ENCODE peak calls at places on chromosome 16, in ten cellular contexts. R is brain microvascular endothelial cell, T is progenitor cell of endocrine pancreas, L is C1 segment of cervical spinal cord, W is EL, F is tibial nerve, K is Ammon's horn, G is cerebellum, Z is HFFc6, J is esophagus muscularis mucosa. Q is an unnamed sample.

GRCh38 chr16:9934723-9935508 is 247.3 kb downstream of the GRIN2A start:
- DNase-seq in R (no peak), Z (no peak), K (no peak), T (no peak), J (no peak), W (no peak), F (no peak), G (no peak), L (no peak), Q (peak)

GRCh38 chr16:71230122-71230845 is at the start of gene HYDIN:
- DNase-seq in G (peak), J (no peak), K (peak), F (no peak), R (peak), W (peak), L (no peak), T (peak), Z (no peak), Q (peak)

GRCh38 chr16:66798162-66798561 is 3.2 kb downstream of the TERB1 start:
- DNase-seq in T (no peak), G (no peak), W (peak), R (peak), J (no peak), L (no peak), K (no peak), F (no peak), Z (peak), Q (peak)

GRCh38 chr16:88338111-88338510 is 44.6 kb upstream of the ZNF469 start:
- DNase-seq in F (no peak), R (no peak), G (no peak), K (no peak), W (no peak), T (no peak), J (no peak), Z (no peak), L (no peak), Q (no peak)

GRCh38 chr16:87212026-87212425 is 105.2 kb downstream of the C16orf95 start:
- DNase-seq in L (no peak), K (no peak), Z (no peak), F (peak), G (no peak), J (no peak), W (peak), R (peak), T (no peak), Q (peak)

GRCh38 chr16:67240506-67240905 is 6.8 kb downstream of the FHOD1 start:
- DNase-seq in R (peak), F (no peak), Z (peak), G (no peak), L (no peak), K (no peak), W (peak), J (no peak), T (no peak), Q (no peak)

GRCh38 chr16:54080524-54081008 is 206.0 kb downstream of the IRX3 start:
- DNase-seq in R (peak), J (no peak), T (no peak), W (peak), G (no peak), F (no peak), L (no peak), Z (peak), K (no peak), Q (peak)

GRCh38 chr16:35744716-35745115 is 2285.3 kb downstream of the TP53TG3F start:
- DNase-seq in R (no peak), W (no peak), T (no peak), L (no peak), G (no peak), K (no peak), Z (peak), J (peak), F (no peak), Q (no peak)

GRCh38 chr16:25570131-25570530 is 121.6 kb upstream of the HS3ST4 start:
- DNase-seq in T (no peak), G (no peak), L (no peak), R (no peak), Z (no peak), K (no peak), W (no peak), J (no peak), F (no peak), Q (no peak)

GRCh38 chr16:86252596-86252995 is 257.7 kb upstream of the FOXF1 start:
- DNase-seq in W (peak), T (no peak), Z (peak), G (no peak), F (no peak), R (no peak), J (no peak), K (no peak), L (no peak), Q (peak)

GRCh38 chr16:67157892-67158635 is 1.6 kb downstream of the TRADD start:
- DNase-seq in R (no peak), L (no peak), G (no peak), F (no peak), T (no peak), Z (no peak), J (no peak), W (no peak), K (no peak), Q (no peak)

GRCh38 chr16:900211-900610 is 70.6 kb downstream of the LMF1 start:
- DNase-seq in W (no peak), G (no peak), L (no peak), F (no peak), K (no peak), Z (no peak), T (no peak), R (no peak), J (no peak), Q (no peak)